ENCODE peak calls at places on chromosome 1, in five cellular contexts. Z is IMR-90, E is transverse colon, M is uterus, B is GM12878. W is an unnamed sample.

GRCh38 chr1:204544321-204544720 is 28.1 kb downstream of the MDM4 start:
- DNase-seq in Z (peak), E (no peak), M (no peak), B (no peak), W (peak)

GRCh38 chr1:18373882-18374493 is 106.7 kb upstream of the KLHDC7A start:
- DNase-seq in Z (no peak), E (peak), M (no peak), B (no peak), W (no peak)

GRCh38 chr1:195663549-195664280 is 944.5 kb downstream of the KCNT2 start:
- DNase-seq in Z (peak), E (no peak), M (no peak), B (no peak), W (peak)

GRCh38 chr1:167294528-167294927 is 73.8 kb downstream of the POU2F1 start:
- DNase-seq in Z (peak), E (no peak), M (no peak), B (no peak), W (peak)

GRCh38 chr1:109198043-109198695 is 15.5 kb upstream of the SARS1 start:
- DNase-seq in Z (peak), E (no peak), M (peak), B (no peak), W (peak)

GRCh38 chr1:115428676-115429075 is 90.6 kb upstream of the NGF start:
- DNase-seq in Z (no peak), E (no peak), M (no peak), B (no peak), W (peak)

GRCh38 chr1:218728994-218729393 is 383.9 kb downstream of the TGFB2 start:
- DNase-seq in Z (no peak), E (no peak), M (no peak), B (no peak), W (no peak)

GRCh38 chr1:171994293-171994692 is 153.0 kb downstream of the DNM3 start:
- DNase-seq in Z (no peak), E (no peak), M (no peak), B (no peak), W (no peak)

GRCh38 chr1:31793586-31794285 is 22.1 kb downstream of the SPOCD1 start:
- DNase-seq in Z (no peak), E (no peak), M (no peak), B (no peak), W (no peak)

GRCh38 chr1:211813590-211813989 is 17.0 kb downstream of the LPGAT1 start:
- DNase-seq in Z (peak), E (peak), M (peak), B (no peak), W (peak)

GRCh38 chr1:223492044-223492443 is 98.8 kb downstream of the CCDC185 start:
- DNase-seq in Z (no peak), E (no peak), M (no peak), B (no peak), W (no peak)

GRCh38 chr1:204513117-204513716 is 3.0 kb upstream of the MDM4 start:
- DNase-seq in Z (no peak), E (no peak), M (no peak), B (peak), W (no peak)

GRCh38 chr1:218538341-218538740 is 193.2 kb downstream of the TGFB2 start:
- DNase-seq in Z (peak), E (no peak), M (no peak), B (no peak), W (no peak)

GRCh38 chr1:221366495-221367095 is 375.3 kb downstream of the DUSP10 start:
- DNase-seq in Z (no peak), E (no peak), M (no peak), B (no peak), W (no peak)

GRCh38 chr1:37177230-37177864 is 143.0 kb upstream of the GRIK3 start:
- DNase-seq in Z (peak), E (peak), M (no peak), B (no peak), W (no peak)

GRCh38 chr1:21335088-21335678 is 44.9 kb upstream of the ECE1 start:
- DNase-seq in Z (no peak), E (no peak), M (no peak), B (no peak), W (no peak)
- H3K4me3 ChIP-seq in Z (peak), E (no peak), M (peak), B (peak), W (peak)

GRCh38 chr1:97538113-97538512 is 382.7 kb downstream of the DPYD start:
- DNase-seq in Z (no peak), E (no peak), M (no peak), B (no peak), W (no peak)

GRCh38 chr1:97545446-97545845 is 375.4 kb downstream of the DPYD start:
- DNase-seq in Z (no peak), E (no peak), M (no peak), B (no peak), W (no peak)

GRCh38 chr1:97540346-97540888 is 380.4 kb downstream of the DPYD start:
- DNase-seq in Z (no peak), E (no peak), M (no peak), B (no peak), W (no peak)
- H3K4me3 ChIP-seq in Z (no peak), E (no peak), M (no peak), B (no peak), W (no peak)

GRCh38 chr1:243421784-243422183 is 165.9 kb downstream of the SDCCAG8 start:
- DNase-seq in Z (peak), E (peak), M (peak), B (no peak), W (peak)
- H3K4me3 ChIP-seq in Z (no peak), E (no peak), M (peak), B (no peak), W (peak)

GRCh38 chr1:12063141-12064072 is at the start of gene TNFRSF8:
- DNase-seq in Z (peak), E (no peak), M (no peak), B (no peak), W (no peak)
- H3K4me3 ChIP-seq in Z (peak), E (no peak), M (no peak), B (peak), W (no peak)

GRCh38 chr1:111863401-111863800 is 107.7 kb downstream of the DDX20 start:
- DNase-seq in Z (no peak), E (no peak), M (no peak), B (no peak), W (no peak)
- H3K4me3 ChIP-seq in Z (no peak), E (no peak), M (no peak), B (no peak), W (no peak)

GRCh38 chr1:234866007-234866866 is 256.3 kb upstream of the IRF2BP2 start:
- DNase-seq in Z (peak), E (peak), M (peak), B (no peak), W (peak)
- H3K4me3 ChIP-seq in Z (no peak), E (no peak), M (no peak), B (no peak), W (no peak)

DNA sequence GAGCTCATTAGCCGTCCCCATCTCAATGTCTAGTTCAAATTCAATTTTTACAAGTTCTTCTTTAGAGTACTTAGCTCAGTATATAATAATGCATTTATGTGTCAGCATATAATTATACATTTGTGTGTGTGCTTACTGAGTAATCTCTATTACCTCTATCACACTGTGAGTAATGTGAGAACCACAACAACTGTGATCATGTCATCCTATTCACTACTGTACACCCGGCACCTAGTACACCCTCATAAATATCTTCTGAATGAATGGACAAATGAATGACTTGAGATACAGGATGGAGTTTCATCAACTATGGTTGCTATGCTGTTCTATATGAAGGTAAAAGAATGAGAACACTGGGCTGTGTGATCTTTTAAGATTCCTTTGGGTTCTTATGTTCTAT is 124.0 kb downstream of the GPATCH2 start:
- DNase-seq in Z (peak), E (no peak), M (no peak), B (no peak), W (peak)
- H3K4me3 ChIP-seq in Z (no peak), E (no peak), M (no peak), B (no peak), W (no peak)

GRCh38 chr1:17167783-17168479 is 37.0 kb upstream of the PADI1 start:
- DNase-seq in Z (peak), E (no peak), M (no peak), B (no peak), W (peak)
- H3K4me3 ChIP-seq in Z (no peak), E (no peak), M (no peak), B (no peak), W (peak)

W was measured in astrocyte.